ENCODE peak calls at places on chromosome 19, in eight cellular contexts. One of them, this sample, is unnamed.

GRCh38 chr19:45598267-45599011 is 3.6 kb downstream of the GPR4 start:
- DNase-seq in transverse colon: no peak
- DNase-seq in naive thymus-derived CD8-positive, alpha-beta T cell: no peak
- DNase-seq in non-pigmented ciliary epithelial cell: no peak
- DNase-seq in activated CD4-positive, alpha-beta T cell treated with anti-CD3 and anti-CD28 coated beads, Interleukin-2, amount 50 U/mL, for 24 hours: no peak
- DNase-seq in NCI-H345: no peak
- DNase-seq in effector CD4-positive, alpha-beta T cell: no peak
- DNase-seq in activated CD8-positive, alpha-beta memory T cell treated with anti-CD3 and anti-CD28 coated beads for 48 hours: no peak
- DNase-seq in this sample: no peak

GRCh38 chr19:17183271-17183757 is 31.8 kb upstream of the USE1 start:
- DNase-seq in transverse colon: no peak
- DNase-seq in naive thymus-derived CD8-positive, alpha-beta T cell: no peak
- DNase-seq in non-pigmented ciliary epithelial cell: no peak
- DNase-seq in activated CD4-positive, alpha-beta T cell treated with anti-CD3 and anti-CD28 coated beads, Interleukin-2, amount 50 U/mL, for 24 hours: no peak
- DNase-seq in NCI-H345: no peak
- DNase-seq in effector CD4-positive, alpha-beta T cell: no peak
- DNase-seq in activated CD8-positive, alpha-beta memory T cell treated with anti-CD3 and anti-CD28 coated beads for 48 hours: no peak
- DNase-seq in this sample: no peak

GRCh38 chr19:11096210-11096841 is 7.1 kb downstream of the LDLR start:
- DNase-seq in transverse colon: peak; percentile 33
- DNase-seq in naive thymus-derived CD8-positive, alpha-beta T cell: no peak
- DNase-seq in non-pigmented ciliary epithelial cell: peak; percentile 19
- DNase-seq in activated CD4-positive, alpha-beta T cell treated with anti-CD3 and anti-CD28 coated beads, Interleukin-2, amount 50 U/mL, for 24 hours: no peak
- DNase-seq in NCI-H345: no peak
- DNase-seq in effector CD4-positive, alpha-beta T cell: no peak
- DNase-seq in activated CD8-positive, alpha-beta memory T cell treated with anti-CD3 and anti-CD28 coated beads for 48 hours: no peak
- DNase-seq in this sample: no peak

GRCh38 chr19:17754634-17755532 is 3.6 kb downstream of the FCHO1 start:
- DNase-seq in transverse colon: no peak
- DNase-seq in naive thymus-derived CD8-positive, alpha-beta T cell: no peak
- DNase-seq in non-pigmented ciliary epithelial cell: no peak
- DNase-seq in activated CD4-positive, alpha-beta T cell treated with anti-CD3 and anti-CD28 coated beads, Interleukin-2, amount 50 U/mL, for 24 hours: no peak
- DNase-seq in NCI-H345: no peak
- DNase-seq in effector CD4-positive, alpha-beta T cell: no peak
- DNase-seq in activated CD8-positive, alpha-beta memory T cell treated with anti-CD3 and anti-CD28 coated beads for 48 hours: no peak
- DNase-seq in this sample: no peak

GRCh38 chr19:37930416-37930815 is 23.4 kb downstream of the SIPA1L3 start:
- DNase-seq in transverse colon: no peak
- DNase-seq in naive thymus-derived CD8-positive, alpha-beta T cell: no peak
- DNase-seq in non-pigmented ciliary epithelial cell: no peak
- DNase-seq in activated CD4-positive, alpha-beta T cell treated with anti-CD3 and anti-CD28 coated beads, Interleukin-2, amount 50 U/mL, for 24 hours: no peak
- DNase-seq in NCI-H345: no peak
- DNase-seq in effector CD4-positive, alpha-beta T cell: no peak
- DNase-seq in activated CD8-positive, alpha-beta memory T cell treated with anti-CD3 and anti-CD28 coated beads for 48 hours: no peak
- DNase-seq in this sample: no peak

GRCh38 chr19:33890569-33890968 is 93.9 kb downstream of the KCTD15 start:
- DNase-seq in transverse colon: no peak
- DNase-seq in naive thymus-derived CD8-positive, alpha-beta T cell: no peak
- DNase-seq in non-pigmented ciliary epithelial cell: no peak
- DNase-seq in activated CD4-positive, alpha-beta T cell treated with anti-CD3 and anti-CD28 coated beads, Interleukin-2, amount 50 U/mL, for 24 hours: no peak
- DNase-seq in NCI-H345: no peak
- DNase-seq in effector CD4-positive, alpha-beta T cell: no peak
- DNase-seq in activated CD8-positive, alpha-beta memory T cell treated with anti-CD3 and anti-CD28 coated beads for 48 hours: no peak
- DNase-seq in this sample: no peak

GRCh38 chr19:12611361-12611699 is 610 bp downstream of the ZNF791 start:
- DNase-seq in transverse colon: peak; percentile 77
- DNase-seq in naive thymus-derived CD8-positive, alpha-beta T cell: no peak
- DNase-seq in non-pigmented ciliary epithelial cell: no peak
- DNase-seq in activated CD4-positive, alpha-beta T cell treated with anti-CD3 and anti-CD28 coated beads, Interleukin-2, amount 50 U/mL, for 24 hours: no peak
- DNase-seq in NCI-H345: peak; percentile 20
- DNase-seq in effector CD4-positive, alpha-beta T cell: no peak
- DNase-seq in activated CD8-positive, alpha-beta memory T cell treated with anti-CD3 and anti-CD28 coated beads for 48 hours: no peak
- DNase-seq in this sample: peak; percentile 66

GRCh38 chr19:20066861-20067260 is 10.9 kb upstream of the ZNF90 start:
- DNase-seq in transverse colon: no peak
- DNase-seq in naive thymus-derived CD8-positive, alpha-beta T cell: no peak
- DNase-seq in non-pigmented ciliary epithelial cell: no peak
- DNase-seq in activated CD4-positive, alpha-beta T cell treated with anti-CD3 and anti-CD28 coated beads, Interleukin-2, amount 50 U/mL, for 24 hours: no peak
- DNase-seq in NCI-H345: no peak
- DNase-seq in effector CD4-positive, alpha-beta T cell: no peak
- DNase-seq in activated CD8-positive, alpha-beta memory T cell treated with anti-CD3 and anti-CD28 coated beads for 48 hours: no peak
- DNase-seq in this sample: no peak

GRCh38 chr19:16019691-16020448 is 56.4 kb upstream of the TPM4 start:
- DNase-seq in transverse colon: no peak
- DNase-seq in naive thymus-derived CD8-positive, alpha-beta T cell: no peak
- DNase-seq in non-pigmented ciliary epithelial cell: no peak
- DNase-seq in activated CD4-positive, alpha-beta T cell treated with anti-CD3 and anti-CD28 coated beads, Interleukin-2, amount 50 U/mL, for 24 hours: no peak
- DNase-seq in NCI-H345: no peak
- DNase-seq in effector CD4-positive, alpha-beta T cell: no peak
- DNase-seq in activated CD8-positive, alpha-beta memory T cell treated with anti-CD3 and anti-CD28 coated beads for 48 hours: no peak
- DNase-seq in this sample: no peak